ENCODE peak calls at places on chromosome 12, in ten cellular contexts. Y, D, H, Q, J, W, A, T, U and E are unnamed samples.

GRCh38 chr12:111353026-111353425 is 15.9 kb downstream of the PHETA1 start:
- DNase-seq in Y (no peak), Q (no peak), D (no peak), W (no peak), U (no peak), A (no peak), T (no peak), J (no peak), H (no peak), E (no peak)

GRCh38 chr12:130655881-130656280 is 60.2 kb downstream of the RIMBP2 start:
- DNase-seq in A (no peak), Q (no peak), W (no peak), D (no peak), Y (no peak), H (no peak), J (no peak), T (no peak), U (no peak), E (no peak)

GRCh38 chr12:604956-605355 is 58.3 kb downstream of the NINJ2 start:
- DNase-seq in Y (no peak), J (no peak), A (peak; percentile 21), U (no peak), D (no peak), Q (no peak), W (no peak), T (no peak), H (no peak), E (no peak)

GRCh38 chr12:113114447-113115178 is 20.9 kb downstream of the RASAL1 start:
- DNase-seq in H (no peak), D (no peak), T (no peak), U (no peak), Q (no peak), J (no peak), Y (no peak), W (no peak), A (no peak), E (no peak)

GRCh38 chr12:121284551-121285390 is 11.7 kb downstream of the CAMKK2 start:
- DNase-seq in J (no peak), Q (no peak), A (peak; percentile 79), T (no peak), H (peak; percentile 36), Y (no peak), D (no peak), U (no peak), W (no peak), E (no peak)

GRCh38 chr12:77001181-77001758 is 64.1 kb downstream of the E2F7 start:
- DNase-seq in Q (no peak), Y (no peak), U (no peak), J (no peak), A (no peak), W (no peak), T (no peak), H (no peak), D (peak; percentile 63), E (no peak)

GRCh38 chr12:3215410-3215975 is 138.3 kb downstream of the TSPAN9 start:
- DNase-seq in T (no peak), U (no peak), J (no peak), D (no peak), Q (no peak), W (no peak), A (no peak), H (no peak), Y (no peak), E (no peak)

GRCh38 chr12:86914716-86915115 is 658.5 kb upstream of the MGAT4C start:
- DNase-seq in H (peak; percentile 16), Q (peak; percentile 1), W (no peak), D (no peak), A (no peak), J (no peak), Y (peak; percentile 47), T (no peak), U (no peak), E (no peak)

GRCh38 chr12:70070494-70071007 is 172.7 kb upstream of the CNOT2 start:
- DNase-seq in Y (no peak), J (no peak), U (no peak), W (no peak), A (no peak), T (no peak), H (peak; percentile 24), Q (no peak), D (no peak), E (no peak)

GRCh38 chr12:124837958-124838803 is 25.5 kb downstream of the SCARB1 start:
- DNase-seq in D (no peak), W (peak; percentile 17), U (peak; percentile 80), T (no peak), Y (peak; percentile 59), A (peak; percentile 73), Q (peak; percentile 99), J (no peak), H (peak; percentile 99), E (no peak)

GRCh38 chr12:101881228-101881627 is 3.8 kb downstream of the DRAM1 start:
- DNase-seq in H (no peak), A (no peak), W (no peak), J (no peak), U (no peak), D (no peak), Q (no peak), Y (no peak), T (no peak), E (no peak)